ENCODE peak calls at places on chromosomes 11 and 22, in four cellular contexts. Z is RWPE2, N is MG63, I is neural progenitor cell. V is an unnamed sample.

GRCh38 chr11:73388241-73389133 is 12.3 kb downstream of the RELT start:
- DNase-seq in N (no peak), I (peak; percentile 20), Z (no peak), V (no peak)

GRCh38 chr11:71140206-71140919 is 112.0 kb downstream of the SHANK2 start:
- DNase-seq in I (no peak), N (no peak), Z (no peak), V (no peak)

GRCh38 chr22:29912605-29913398 is 29.8 kb downstream of the MTMR3 start:
- DNase-seq in I (no peak), Z (no peak), N (peak; percentile 44), V (no peak)

GRCh38 chr11:122979103-122979814 is 2.4 kb downstream of the BSX start:
- DNase-seq in I (peak; percentile 47), Z (no peak), N (no peak), V (no peak)

GRCh38 chr22:19419464-19420178 is 11.9 kb downstream of the HIRA start:
- DNase-seq in I (no peak), N (no peak), Z (no peak), V (no peak)

GRCh38 chr11:122642971-122643370 is 12.6 kb upstream of the UBASH3B start:
- DNase-seq in Z (no peak), N (peak; percentile 31), I (no peak), V (no peak)

GRCh38 chr11:44505591-44506054 is 59.8 kb upstream of the CD82 start:
- DNase-seq in Z (no peak), I (no peak), N (peak; percentile 36), V (no peak)

GRCh38 chr11:44980533-44981427 is 30.1 kb upstream of the TP53I11 start:
- DNase-seq in Z (no peak), I (no peak), N (no peak), V (no peak)

GRCh38 chr11:33723238-33723881 is 12.9 kb downstream of the CD59 start:
- DNase-seq in I (no peak), N (peak; percentile 46), Z (no peak), V (no peak)

GRCh38 chr11:67648796-67649613 is 1.5 kb downstream of the ACY3 start:
- DNase-seq in I (no peak), N (no peak), Z (no peak), V (no peak)

GRCh38 chr11:120137611-120138521 is at the start of gene TRIM29:
- DNase-seq in N (no peak), I (no peak), Z (peak; percentile 86), V (no peak)

GRCh38 chr11:61959678-61960077 is 7.8 kb downstream of the FTH1 start:
- DNase-seq in N (no peak), Z (no peak), I (no peak), V (no peak)

GRCh38 chr22:39999144-39999757 is 4.5 kb downstream of the FAM83F start:
- DNase-seq in Z (peak; percentile 81), N (no peak), I (peak; percentile 57), V (no peak)

GRCh38 chr11:114134870-114135269 is 75.4 kb downstream of the ZBTB16 start:
- DNase-seq in N (peak; percentile 59), Z (no peak), I (no peak), V (no peak)

GRCh38 chr11:110141812-110142211 is 48.6 kb downstream of the ZC3H12C start:
- DNase-seq in Z (no peak), I (no peak), N (no peak), V (no peak)

GRCh38 chr11:131137046-131137445 is 220.8 kb upstream of the SNX19 start:
- DNase-seq in Z (no peak), I (no peak), N (no peak), V (no peak)

GRCh38 chr11:128898580-128899344 is 7.6 kb downstream of the KCNJ5 start:
- DNase-seq in Z (no peak), I (no peak), N (no peak), V (no peak)

GRCh38 chr22:26401726-26402125 is 27.3 kb upstream of the ASPHD2 start:
- DNase-seq in Z (no peak), I (no peak), N (no peak), V (no peak)

GRCh38 chr22:50293441-50294318 is 13.8 kb downstream of the PLXNB2 start:
- DNase-seq in N (no peak), I (peak; percentile 94), Z (no peak), V (no peak)

GRCh38 chr11:64692764-64693331 is 30.1 kb downstream of the NRXN2 start:
- DNase-seq in Z (no peak), I (no peak), N (no peak), V (no peak)
- H3K9me3 ChIP-seq in Z (no peaks in the 10 kb centered on the region), I (no peaks in the 10 kb centered on the region), N (no peaks in the 10 kb centered on the region), V (no peaks in the 10 kb centered on the region)

GRCh38 chr11:134585666-134586285 is 173.7 kb upstream of the B3GAT1 start:
- DNase-seq in N (no peak), Z (no peak), I (no peak), V (no peak)

GRCh38 chr11:134581966-134582787 is 170.1 kb upstream of the B3GAT1 start:
- DNase-seq in Z (no peak), N (no peak), I (no peak), V (no peak)

GRCh38 chr11:134584706-134585445 is 172.8 kb upstream of the B3GAT1 start:
- DNase-seq in Z (no peak), N (no peak), I (no peak), V (no peak)

GRCh38 chr11:134584001-134584561 is 172.0 kb upstream of the B3GAT1 start:
- DNase-seq in Z (no peak), I (no peak), N (no peak), V (no peak)

DNA sequence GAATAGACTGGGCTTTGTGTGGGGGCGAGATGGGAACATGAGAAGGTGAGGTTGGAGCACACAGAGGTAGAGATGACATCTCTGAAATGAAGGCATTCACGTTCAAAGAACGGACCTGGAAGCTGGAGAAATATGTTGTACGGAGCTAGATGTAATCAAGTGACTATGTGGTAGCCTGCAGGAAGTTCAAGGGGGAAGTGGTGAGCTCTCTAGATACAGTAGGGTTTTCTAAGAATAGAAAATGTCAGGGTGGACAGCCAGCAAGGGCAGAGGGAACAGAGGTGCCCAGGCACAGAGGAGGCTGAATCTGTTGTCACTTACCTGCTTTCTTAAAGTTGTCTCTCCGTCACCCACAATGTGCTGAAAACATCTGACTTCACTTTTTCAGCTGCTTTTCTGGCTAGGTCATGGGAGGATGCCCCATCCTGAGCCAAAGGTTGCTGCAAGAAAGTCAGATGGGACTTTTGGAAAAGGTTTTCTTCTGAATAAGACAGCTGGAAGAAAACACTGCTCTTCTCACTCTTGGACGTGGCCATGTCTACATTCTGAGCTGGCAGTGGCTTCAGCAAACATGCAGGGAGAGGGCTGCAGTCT is 171.5 kb upstream of the B3GAT1 start:
- DNase-seq in I (no peak), N (no peak), Z (no peak), V (no peak)
- H3K9me3 ChIP-seq in I (no peaks in the 10 kb centered on the region), N (no peaks in the 10 kb centered on the region), Z (no peaks in the 10 kb centered on the region), V (no peaks in the 10 kb centered on the region)

GRCh38 chr22:49044776-49045175 is 782.9 kb downstream of the BRD1 start:
- DNase-seq in Z (no peak), I (no peak), N (no peak), V (no peak)
- H3K9me3 ChIP-seq in Z (no peaks in the 10 kb centered on the region), I (no peaks in the 10 kb centered on the region), N (no peaks in the 10 kb centered on the region), V (no peaks in the 10 kb centered on the region)

GRCh38 chr11:3357994-3358676 is 20.8 kb downstream of the ZNF195 start:
- DNase-seq in Z (no peak), N (no peak), I (no peak), V (no peak)

GRCh38 chr11:3356858-3357257 is 22.1 kb downstream of the ZNF195 start:
- DNase-seq in N (no peak), I (no peak), Z (no peak), V (no peak)

GRCh38 chr11:3357302-3357701 is 21.6 kb downstream of the ZNF195 start:
- DNase-seq in Z (no peak), N (no peak), I (no peak), V (no peak)

GRCh38 chr11:3359092-3359824 is 19.7 kb downstream of the ZNF195 start:
- DNase-seq in I (no peak), Z (no peak), N (no peak), V (no peak)
- H3K9me3 ChIP-seq in I (peaks cover 59% of the 10 kb centered on the region), Z (peaks cover 55% of the 10 kb centered on the region), N (peaks cover 36% of the 10 kb centered on the region), V (peaks cover 56% of the 10 kb centered on the region)

DNA sequence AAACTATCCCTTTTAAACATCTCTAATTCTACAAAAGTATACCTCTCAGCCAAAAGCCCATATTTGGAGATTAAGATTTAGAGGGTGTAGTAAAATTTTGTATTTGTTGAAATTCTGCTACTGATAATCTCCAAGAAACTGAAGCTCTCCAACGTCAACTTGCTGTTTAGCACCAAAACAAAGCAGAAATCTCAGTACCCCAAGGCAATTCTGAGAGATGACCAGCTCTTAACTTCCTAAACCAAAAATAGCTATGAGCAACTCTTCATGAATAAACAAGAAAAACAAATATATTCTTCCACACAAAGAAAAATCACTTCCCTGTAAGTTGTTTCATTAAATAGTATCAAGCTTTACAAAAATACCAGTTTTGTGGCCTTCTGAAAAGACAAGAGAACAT is 13.3 kb downstream of the RRAS2 start:
- DNase-seq in Z (no peak), I (no peak), N (no peak), V (no peak)
- H3K9me3 ChIP-seq in Z (peaks cover 3% of the 10 kb centered on the region), I (no peaks in the 10 kb centered on the region), N (no peaks in the 10 kb centered on the region), V (no peaks in the 10 kb centered on the region)